ENCODE peak calls at places on chromosomes 5 and 9, in four cellular contexts. O is cardiac muscle cell, T is stomach, I is heart right ventricle. B is an unnamed sample.

GRCh38 chr9:3751125-3751758 is 225.4 kb upstream of the RFX3 start:
- DNase-seq in O (peak; percentile 66), T (no peak), I (no peak), B (no peak)

GRCh38 chr9:4262735-4263141 is 37.1 kb downstream of the GLIS3 start:
- DNase-seq in O (peak; percentile 75), T (no peak), I (no peak), B (no peak)

GRCh38 chr5:115559524-115559923 is 14.9 kb upstream of the FEM1C start:
- DNase-seq in O (no peak), T (no peak), I (no peak), B (no peak)

GRCh38 chr5:334903-335739 is 13.6 kb downstream of the AHRR start:
- DNase-seq in O (no peak), T (no peak), I (no peak), B (no peak)

GRCh38 chr9:109182940-109183798 is 16.1 kb upstream of the FRRS1L start:
- DNase-seq in O (peak; percentile 42), T (peak; percentile 57), I (no peak), B (peak; percentile 61)

GRCh38 chr5:151082976-151083651 is 2.3 kb upstream of the TNIP1 start:
- DNase-seq in O (no peak), T (peak; percentile 69), I (no peak), B (no peak)

GRCh38 chr5:2698581-2698980 is 52.9 kb downstream of the IRX2 start:
- DNase-seq in O (no peak), T (no peak), I (no peak), B (no peak)

GRCh38 chr5:172540099-172540870 is 86.0 kb upstream of the SH3PXD2B start:
- DNase-seq in O (no peak), T (no peak), I (no peak), B (no peak)

GRCh38 chr9:91047993-91048607 is 246.5 kb downstream of the SYK start:
- DNase-seq in O (peak; percentile 73), T (no peak), I (no peak), B (no peak)

GRCh38 chr5:118791986-118792734 is 196.2 kb downstream of the DTWD2 start:
- DNase-seq in O (peak; percentile 84), T (peak; percentile 30), I (no peak), B (peak; percentile 74)

GRCh38 chr9:137679249-137679648 is 60.4 kb downstream of the EHMT1 start:
- DNase-seq in O (no peak), T (no peak), I (no peak), B (no peak)

GRCh38 chr5:82296929-82297328 is 18.8 kb upstream of the RPS23 start:
- DNase-seq in O (no peak), T (no peak), I (no peak), B (no peak)

GRCh38 chr9:133732351-133733073 is 5.6 kb downstream of the SARDH start:
- DNase-seq in O (no peak), T (peak; percentile 24), I (no peak), B (no peak)

GRCh38 chr5:14882658-14883580 is 11.3 kb upstream of the ANKH start:
- DNase-seq in O (no peak), T (peak; percentile 31), I (peak; percentile 46), B (no peak)

GRCh38 chr5:150588495-150588890 is 52.0 kb upstream of the SYNPO start:
- DNase-seq in O (no peak), T (no peak), I (no peak), B (no peak)

GRCh38 chr5:115840825-115841224 is 540 bp downstream of the ATG12 start:
- DNase-seq in O (no peak), T (no peak), I (no peak), B (no peak)

GRCh38 chr9:136437839-136438547 is 1.7 kb downstream of the INPP5E start:
- DNase-seq in O (no peak), T (no peak), I (no peak), B (no peak)

GRCh38 chr9:134025606-134026541 is 593 bp downstream of the BRD3OS start:
- DNase-seq in O (peak; percentile 45), T (peak; percentile 31), I (peak; percentile 54), B (peak; percentile 90)

GRCh38 chr5:40687316-40687715 is 7.6 kb downstream of the PTGER4 start:
- DNase-seq in O (no peak), T (no peak), I (no peak), B (no peak)

DNA sequence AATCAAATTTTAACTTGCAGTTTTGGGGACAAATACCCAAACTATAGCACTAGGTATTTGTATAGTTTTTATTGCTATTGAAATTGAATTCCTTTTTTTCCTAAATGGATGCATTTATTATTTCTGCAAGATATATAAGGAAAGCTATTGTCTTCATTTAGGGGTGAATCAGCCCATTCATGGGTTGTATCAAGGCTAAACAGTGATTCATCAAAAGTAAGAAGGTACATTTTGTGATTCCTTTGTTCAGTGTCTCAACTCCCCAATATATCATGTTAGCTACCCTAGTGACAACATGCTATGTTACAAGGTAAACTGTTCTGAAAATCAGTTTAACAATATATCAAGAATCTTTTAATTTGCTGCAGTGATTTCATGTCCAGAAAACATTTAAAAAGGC is 185.7 kb downstream of the PLK2 start:
- DNase-seq in O (no peak), T (no peak), I (no peak), B (no peak)
- H3K27ac ChIP-seq in O (no peak overlapping the region), T (no peak overlapping the region), I (peak overlapping the region; percentile 63), B (no peak overlapping the region)

GRCh38 chr9:5510991-5511390 is 660 bp downstream of the PDCD1LG2 start:
- DNase-seq in O (no peak), T (no peak), I (no peak), B (no peak)

GRCh38 chr9:5512658-5513452 is 2.5 kb downstream of the PDCD1LG2 start:
- DNase-seq in O (no peak), T (no peak), I (no peak), B (no peak)

GRCh38 chr9:5511476-5511875 is 1.1 kb downstream of the PDCD1LG2 start:
- DNase-seq in O (no peak), T (no peak), I (no peak), B (no peak)

GRCh38 chr9:5510360-5510931 is at the start of gene PDCD1LG2:
- DNase-seq in O (peak; percentile 79), T (no peak), I (no peak), B (no peak)

DNA sequence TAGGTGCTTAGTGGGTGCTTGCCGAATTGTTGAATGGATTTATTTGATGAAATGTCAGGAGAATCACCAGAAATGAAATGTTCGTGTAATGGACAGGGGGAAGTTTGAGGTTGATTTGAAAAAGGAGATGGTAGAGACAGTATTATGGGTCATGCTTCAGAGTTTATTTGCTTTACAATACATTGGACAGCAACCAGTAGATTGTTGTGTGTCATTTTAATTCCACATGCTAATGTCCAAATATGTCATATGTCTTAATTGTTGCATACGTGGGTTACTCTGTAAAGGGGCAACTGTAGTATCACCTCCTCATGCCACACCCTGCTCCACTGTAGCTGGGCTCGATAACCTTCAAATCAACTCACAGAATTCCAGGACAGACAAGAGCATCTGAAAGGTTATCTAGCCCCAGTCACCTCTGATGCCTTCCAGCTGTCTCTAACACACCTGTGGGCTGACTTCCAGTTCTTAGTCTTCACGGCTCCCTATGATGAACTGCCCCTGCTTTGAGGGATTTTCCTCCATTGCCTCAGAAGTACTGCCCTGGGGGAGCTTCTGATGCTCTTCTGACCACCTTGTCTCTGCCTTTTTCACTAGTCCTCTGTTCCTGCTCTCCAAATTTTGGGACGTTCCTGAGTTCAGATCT is 1.7 kb downstream of the PDCD1LG2 start:
- DNase-seq in O (no peak), T (no peak), I (no peak), B (no peak)
- H3K4me3 ChIP-seq in O (no peak overlapping the region), T (no peak overlapping the region), I (no peak overlapping the region), B (no peak overlapping the region)

GRCh38 chr9:121498487-121499176 is 1.0 kb downstream of the GGTA1 start:
- DNase-seq in O (peak; percentile 67), T (peak; percentile 28), I (peak; percentile 43), B (no peak)
- H3K27ac ChIP-seq in O (no peak overlapping the region), T (peak overlapping the region; percentile 72), I (peak overlapping the region; percentile 91), B (no peak overlapping the region)

DNA sequence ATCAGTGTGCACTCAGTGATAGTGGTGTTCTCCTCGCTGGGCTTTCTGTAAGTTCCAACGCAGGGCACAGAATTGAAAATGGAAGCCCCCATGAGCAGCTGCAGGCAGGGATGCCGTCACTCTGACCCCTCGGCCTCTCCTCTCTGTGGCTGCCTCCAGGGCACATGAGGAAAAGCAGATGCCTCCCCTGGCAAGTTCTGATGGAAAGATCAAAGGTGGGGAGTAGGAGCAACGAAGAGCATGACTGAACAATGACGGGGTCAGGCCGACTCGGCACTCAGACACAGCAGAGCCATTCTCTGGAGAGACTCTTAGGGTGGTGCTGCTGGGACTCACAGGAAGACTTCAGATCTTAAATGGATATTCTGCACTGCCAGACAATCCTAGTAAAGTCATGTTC is 65.6 kb upstream of the CKMT2 start:
- DNase-seq in O (no peak), T (no peak), I (no peak), B (no peak)
- H3K4me3 ChIP-seq in O (no peak overlapping the region), T (no peak overlapping the region), I (no peak overlapping the region), B (no peak overlapping the region)

GRCh38 chr5:138610468-138611294 is 35.5 kb upstream of the HSPA9 start:
- DNase-seq in O (peak; percentile 41), T (no peak), I (no peak), B (no peak)
- H3K27ac ChIP-seq in O (peak overlapping the region; percentile 56), T (peak overlapping the region; percentile 9), I (peak overlapping the region; percentile 41), B (no peak overlapping the region)

GRCh38 chr9:22204240-22204639 is 195.1 kb upstream of the CDKN2B start:
- DNase-seq in O (no peak), T (no peak), I (no peak), B (no peak)
- H3K4me3 ChIP-seq in O (no peak overlapping the region), T (no peak overlapping the region), I (no peak overlapping the region), B (no peak overlapping the region)

DNA sequence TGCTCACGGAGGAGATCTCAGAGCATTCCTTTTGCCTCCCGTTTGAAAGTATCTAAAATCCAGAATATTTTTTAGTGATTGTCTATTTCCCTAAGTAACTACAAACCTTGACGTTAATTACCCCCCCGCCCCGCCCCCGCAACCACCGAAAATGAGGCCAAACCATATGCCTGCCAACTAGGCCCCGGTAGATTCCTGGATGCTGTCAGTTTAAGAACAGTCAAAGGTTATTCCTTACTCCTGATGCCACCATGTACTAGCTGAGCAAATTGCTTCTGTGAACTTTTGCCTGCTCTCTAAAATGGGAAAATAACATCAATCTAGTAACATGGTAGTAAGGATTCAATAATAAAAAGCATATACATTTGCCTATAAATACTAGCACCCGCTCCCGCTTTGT is 244.8 kb downstream of the SAXO1 start:
- DNase-seq in O (peak; percentile 15), T (no peak), I (no peak), B (no peak)
- H3K27ac ChIP-seq in O (no peak overlapping the region), T (peak overlapping the region; percentile 56), I (peak overlapping the region; percentile 74), B (no peak overlapping the region)

B was measured in Karpas-422.